ENCODE peak calls at places on chromosomes 1 and 21, in ten cellular contexts. One of them, this sample, is unnamed.

GRCh38 chr21:27101533-27101932 is 134.6 kb upstream of the ADAMTS5 start:
- DNase-seq in mammary epithelial cell: no peak
- DNase-seq in GM20000: no peak
- DNase-seq in uterus: no peak
- DNase-seq in HFFc6: no peak
- DNase-seq in GM10248: no peak
- DNase-seq in spleen: no peak
- DNase-seq in endodermal cell: no peak
- DNase-seq in AG09309: no peak
- DNase-seq in pancreas: no peak
- DNase-seq in this sample: no peak

GRCh38 chr1:199901341-199901740 is 126.2 kb upstream of the NR5A2 start:
- DNase-seq in pancreas: no peak
- DNase-seq in HFFc6: no peak
- DNase-seq in AG09309: no peak
- DNase-seq in spleen: no peak
- DNase-seq in GM10248: no peak
- DNase-seq in GM20000: no peak
- DNase-seq in mammary epithelial cell: no peak
- DNase-seq in endodermal cell: no peak
- DNase-seq in uterus: no peak
- DNase-seq in this sample: no peak

GRCh38 chr21:19853061-19853460 is 1145.1 kb upstream of the NCAM2 start:
- DNase-seq in pancreas: no peak
- DNase-seq in HFFc6: no peak
- DNase-seq in AG09309: no peak
- DNase-seq in spleen: peak; percentile 72
- DNase-seq in uterus: no peak
- DNase-seq in GM20000: no peak
- DNase-seq in GM10248: no peak
- DNase-seq in mammary epithelial cell: no peak
- DNase-seq in endodermal cell: no peak
- DNase-seq in this sample: no peak

GRCh38 chr1:85135456-85135798 is 65.4 kb downstream of the SYDE2 start:
- DNase-seq in endodermal cell: no peak
- DNase-seq in pancreas: no peak
- DNase-seq in HFFc6: no peak
- DNase-seq in uterus: no peak
- DNase-seq in GM20000: no peak
- DNase-seq in mammary epithelial cell: peak; percentile 47
- DNase-seq in spleen: no peak
- DNase-seq in GM10248: no peak
- DNase-seq in AG09309: no peak
- DNase-seq in this sample: no peak

GRCh38 chr1:228358039-228358763 is 48.4 kb downstream of the TRIM11 start:
- DNase-seq in uterus: no peak
- DNase-seq in mammary epithelial cell: peak; percentile 20
- DNase-seq in AG09309: no peak
- DNase-seq in GM10248: no peak
- DNase-seq in endodermal cell: no peak
- DNase-seq in GM20000: no peak
- DNase-seq in HFFc6: peak; percentile 15
- DNase-seq in pancreas: no peak
- DNase-seq in spleen: no peak
- DNase-seq in this sample: no peak

GRCh38 chr1:235597867-235598553 is 51.6 kb downstream of the GNG4 start:
- DNase-seq in pancreas: no peak
- DNase-seq in uterus: no peak
- DNase-seq in HFFc6: peak; percentile 65
- DNase-seq in AG09309: peak; percentile 13
- DNase-seq in mammary epithelial cell: peak; percentile 32
- DNase-seq in GM20000: no peak
- DNase-seq in GM10248: no peak
- DNase-seq in spleen: peak; percentile 18
- DNase-seq in endodermal cell: peak; percentile 60
- DNase-seq in this sample: no peak

GRCh38 chr1:168391759-168392681 is 111.3 kb downstream of the TBX19 start:
- DNase-seq in GM20000: no peak
- DNase-seq in GM10248: no peak
- DNase-seq in AG09309: no peak
- DNase-seq in pancreas: no peak
- DNase-seq in uterus: no peak
- DNase-seq in HFFc6: no peak
- DNase-seq in mammary epithelial cell: peak; percentile 60
- DNase-seq in spleen: no peak
- DNase-seq in endodermal cell: peak; percentile 35
- DNase-seq in this sample: no peak

GRCh38 chr1:21651214-21652042 is 17.7 kb downstream of the RAP1GAP start:
- DNase-seq in GM10248: peak; percentile 67
- DNase-seq in HFFc6: no peak
- DNase-seq in GM20000: peak; percentile 79
- DNase-seq in mammary epithelial cell: peak; percentile 25
- DNase-seq in spleen: peak; percentile 84
- DNase-seq in endodermal cell: peak; percentile 90
- DNase-seq in AG09309: no peak
- DNase-seq in pancreas: peak; percentile 82
- DNase-seq in uterus: peak; percentile 33
- DNase-seq in this sample: no peak

GRCh38 chr1:167083066-167083682 is 7.0 kb downstream of the GPA33 start:
- DNase-seq in HFFc6: no peak
- DNase-seq in mammary epithelial cell: no peak
- DNase-seq in GM20000: no peak
- DNase-seq in pancreas: no peak
- DNase-seq in endodermal cell: peak; percentile 43
- DNase-seq in spleen: no peak
- DNase-seq in uterus: no peak
- DNase-seq in GM10248: no peak
- DNase-seq in AG09309: no peak
- DNase-seq in this sample: no peak

GRCh38 chr1:221487781-221488520 is 253.9 kb downstream of the DUSP10 start:
- DNase-seq in mammary epithelial cell: peak; percentile 79
- DNase-seq in endodermal cell: no peak
- DNase-seq in HFFc6: peak; percentile 72
- DNase-seq in pancreas: no peak
- DNase-seq in AG09309: peak; percentile 29
- DNase-seq in GM10248: no peak
- DNase-seq in uterus: no peak
- DNase-seq in GM20000: no peak
- DNase-seq in spleen: no peak
- DNase-seq in this sample: peak; percentile 28

GRCh38 chr1:14968251-14968812 is 185.2 kb upstream of the TMEM51 start:
- DNase-seq in uterus: no peak
- DNase-seq in GM20000: no peak
- DNase-seq in mammary epithelial cell: peak; percentile 90
- DNase-seq in pancreas: no peak
- DNase-seq in HFFc6: peak; percentile 96
- DNase-seq in GM10248: no peak
- DNase-seq in spleen: no peak
- DNase-seq in AG09309: peak; percentile 80
- DNase-seq in endodermal cell: no peak
- DNase-seq in this sample: peak; percentile 63

GRCh38 chr1:2258122-2258812 is 30.1 kb downstream of the SKI start:
- DNase-seq in AG09309: no peak
- DNase-seq in HFFc6: no peak
- DNase-seq in endodermal cell: no peak
- DNase-seq in GM10248: no peak
- DNase-seq in spleen: no peak
- DNase-seq in pancreas: no peak
- DNase-seq in GM20000: no peak
- DNase-seq in mammary epithelial cell: no peak
- DNase-seq in uterus: no peak
- DNase-seq in this sample: no peak

GRCh38 chr1:33141216-33141615 is 40.6 kb downstream of the TRIM62 start:
- DNase-seq in uterus: no peak
- DNase-seq in AG09309: no peak
- DNase-seq in spleen: no peak
- DNase-seq in mammary epithelial cell: no peak
- DNase-seq in pancreas: no peak
- DNase-seq in HFFc6: no peak
- DNase-seq in GM20000: no peak
- DNase-seq in endodermal cell: no peak
- DNase-seq in GM10248: no peak
- DNase-seq in this sample: no peak

GRCh38 chr21:26470361-26471115 is 102.5 kb downstream of the CYYR1 start:
- DNase-seq in endodermal cell: no peak
- DNase-seq in mammary epithelial cell: no peak
- DNase-seq in GM10248: no peak
- DNase-seq in uterus: no peak
- DNase-seq in HFFc6: no peak
- DNase-seq in spleen: no peak
- DNase-seq in pancreas: no peak
- DNase-seq in GM20000: no peak
- DNase-seq in AG09309: no peak
- DNase-seq in this sample: no peak

GRCh38 chr1:159408862-159409400 is 23.1 kb upstream of the OR10J4 start:
- DNase-seq in uterus: no peak
- DNase-seq in mammary epithelial cell: no peak
- DNase-seq in spleen: no peak
- DNase-seq in GM10248: no peak
- DNase-seq in GM20000: no peak
- DNase-seq in pancreas: no peak
- DNase-seq in AG09309: no peak
- DNase-seq in endodermal cell: no peak
- DNase-seq in HFFc6: no peak
- DNase-seq in this sample: no peak

GRCh38 chr1:58249729-58250586 is 296.6 kb downstream of the OMA1 start:
- DNase-seq in endodermal cell: peak; percentile 92
- DNase-seq in GM10248: peak; percentile 22
- DNase-seq in mammary epithelial cell: peak; percentile 46
- DNase-seq in GM20000: peak; percentile 58
- DNase-seq in HFFc6: peak; percentile 56
- DNase-seq in pancreas: peak; percentile 63
- DNase-seq in uterus: peak; percentile 13
- DNase-seq in spleen: no peak
- DNase-seq in AG09309: peak; percentile 8
- DNase-seq in this sample: no peak
- TF ChIP-seq CTCF in endodermal cell: peak; percentile 34
- TF ChIP-seq CTCF in GM10248: no peak
- TF ChIP-seq CTCF in mammary epithelial cell: no peak
- TF ChIP-seq CTCF in GM20000: no peak
- TF ChIP-seq CTCF in HFFc6: peak; percentile 36
- TF ChIP-seq CTCF in pancreas: no peak
- TF ChIP-seq CTCF in uterus: no peak
- TF ChIP-seq CTCF in spleen: no peak
- TF ChIP-seq CTCF in AG09309: peak; percentile 13
- TF ChIP-seq CTCF in this sample: no peak

GRCh38 chr21:21000576-21001175 is 2.5 kb downstream of the NCAM2 start:
- DNase-seq in mammary epithelial cell: no peak
- DNase-seq in GM20000: no peak
- DNase-seq in endodermal cell: no peak
- DNase-seq in HFFc6: no peak
- DNase-seq in AG09309: no peak
- DNase-seq in spleen: no peak
- DNase-seq in uterus: no peak
- DNase-seq in GM10248: no peak
- DNase-seq in pancreas: no peak
- DNase-seq in this sample: no peak

GRCh38 chr21:20998456-20998789 is 214 bp downstream of the NCAM2 start:
- DNase-seq in uterus: no peak
- DNase-seq in AG09309: no peak
- DNase-seq in mammary epithelial cell: no peak
- DNase-seq in HFFc6: no peak
- DNase-seq in endodermal cell: no peak
- DNase-seq in spleen: no peak
- DNase-seq in GM10248: no peak
- DNase-seq in pancreas: no peak
- DNase-seq in GM20000: no peak
- DNase-seq in this sample: no peak

GRCh38 chr21:20997633-20998455 is at the start of gene NCAM2:
- DNase-seq in GM10248: peak; percentile 19
- DNase-seq in endodermal cell: peak; percentile 92
- DNase-seq in uterus: peak; percentile 46
- DNase-seq in mammary epithelial cell: peak; percentile 9
- DNase-seq in spleen: peak; percentile 89
- DNase-seq in AG09309: no peak
- DNase-seq in pancreas: peak; percentile 85
- DNase-seq in HFFc6: peak; percentile 43
- DNase-seq in GM20000: peak; percentile 46
- DNase-seq in this sample: peak; percentile 59

GRCh38 chr21:20998886-20999285 is 677 bp downstream of the NCAM2 start:
- DNase-seq in GM20000: no peak
- DNase-seq in endodermal cell: no peak
- DNase-seq in uterus: no peak
- DNase-seq in spleen: no peak
- DNase-seq in mammary epithelial cell: no peak
- DNase-seq in pancreas: no peak
- DNase-seq in HFFc6: no peak
- DNase-seq in GM10248: no peak
- DNase-seq in AG09309: no peak
- DNase-seq in this sample: no peak

GRCh38 chr21:20999567-21000169 is 1.5 kb downstream of the NCAM2 start:
- DNase-seq in GM20000: peak; percentile 56
- DNase-seq in spleen: no peak
- DNase-seq in uterus: no peak
- DNase-seq in HFFc6: peak; percentile 20
- DNase-seq in AG09309: no peak
- DNase-seq in endodermal cell: peak; percentile 79
- DNase-seq in pancreas: no peak
- DNase-seq in mammary epithelial cell: peak; percentile 9
- DNase-seq in GM10248: no peak
- DNase-seq in this sample: no peak
- TF ChIP-seq CTCF in GM20000: peak; percentile 25
- TF ChIP-seq CTCF in spleen: peak; percentile 57
- TF ChIP-seq CTCF in uterus: peak; percentile 48
- TF ChIP-seq CTCF in HFFc6: peak; percentile 94
- TF ChIP-seq CTCF in AG09309: peak; percentile 58
- TF ChIP-seq CTCF in endodermal cell: peak; percentile 92
- TF ChIP-seq CTCF in pancreas: peak; percentile 48
- TF ChIP-seq CTCF in mammary epithelial cell: peak; percentile 61
- TF ChIP-seq CTCF in GM10248: peak; percentile 59
- TF ChIP-seq CTCF in this sample: peak; percentile 90

DNA sequence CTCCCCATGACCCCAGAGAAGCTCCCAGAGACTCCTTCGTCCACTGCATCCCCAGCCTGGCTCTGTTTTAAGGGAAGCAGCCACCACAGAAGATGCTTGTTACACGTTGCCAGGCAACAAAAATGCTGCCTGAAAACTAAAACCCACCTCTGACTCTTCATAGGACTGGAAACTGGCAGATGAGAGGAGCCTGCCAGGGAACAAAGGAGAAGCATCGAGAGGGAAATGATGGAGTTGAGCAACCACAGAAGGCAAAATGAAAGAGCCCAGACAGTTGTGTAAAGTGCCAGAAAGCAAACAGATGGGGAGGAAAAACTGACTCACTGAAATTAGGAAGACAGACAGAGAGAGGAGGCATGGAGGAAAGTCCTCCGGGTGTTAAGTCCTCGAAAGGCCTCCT is 118.4 kb downstream of the KCNN3 start:
- DNase-seq in GM10248: no peak
- DNase-seq in AG09309: peak; percentile 29
- DNase-seq in HFFc6: peak; percentile 19
- DNase-seq in uterus: peak; percentile 72
- DNase-seq in GM20000: no peak
- DNase-seq in endodermal cell: no peak
- DNase-seq in spleen: no peak
- DNase-seq in mammary epithelial cell: no peak
- DNase-seq in pancreas: no peak
- DNase-seq in this sample: no peak
- TF ChIP-seq CTCF in GM10248: no peak
- TF ChIP-seq CTCF in AG09309: no peak
- TF ChIP-seq CTCF in HFFc6: no peak
- TF ChIP-seq CTCF in uterus: no peak
- TF ChIP-seq CTCF in GM20000: no peak
- TF ChIP-seq CTCF in endodermal cell: no peak
- TF ChIP-seq CTCF in spleen: no peak
- TF ChIP-seq CTCF in mammary epithelial cell: no peak
- TF ChIP-seq CTCF in pancreas: no peak
- TF ChIP-seq CTCF in this sample: no peak

GRCh38 chr1:44168520-44169098 is 27.2 kb upstream of the KLF18 start:
- DNase-seq in spleen: no peak
- DNase-seq in pancreas: no peak
- DNase-seq in GM20000: no peak
- DNase-seq in GM10248: no peak
- DNase-seq in HFFc6: no peak
- DNase-seq in mammary epithelial cell: no peak
- DNase-seq in AG09309: no peak
- DNase-seq in endodermal cell: no peak
- DNase-seq in uterus: no peak
- DNase-seq in this sample: no peak
- TF ChIP-seq CTCF in spleen: no peak
- TF ChIP-seq CTCF in pancreas: no peak
- TF ChIP-seq CTCF in GM20000: no peak
- TF ChIP-seq CTCF in GM10248: no peak
- TF ChIP-seq CTCF in HFFc6: no peak
- TF ChIP-seq CTCF in mammary epithelial cell: no peak
- TF ChIP-seq CTCF in AG09309: no peak
- TF ChIP-seq CTCF in endodermal cell: no peak
- TF ChIP-seq CTCF in uterus: no peak
- TF ChIP-seq CTCF in this sample: no peak